ENCODE peak calls at places on chromosomes 1 and 21, in five cellular contexts. D is AG10803; F is astrocyte of the spinal cord; Y is CD8-positive, alpha-beta T cell; I is fibroblast of pulmonary artery. L is an unnamed sample.

GRCh38 chr1:84253891-84254290 is 47.6 kb upstream of the SAMD13 start:
- DNase-seq in D (peak), F (peak), Y (no peak), I (peak), L (peak)

GRCh38 chr1:180581635-180582039 is 22.9 kb downstream of the OVAAL start:
- DNase-seq in D (peak), F (no peak), Y (no peak), I (no peak), L (no peak)

GRCh38 chr1:109619405-109619654 is at the start of gene GNAT2:
- DNase-seq in D (no peak), F (no peak), Y (no peak), I (no peak), L (no peak)

GRCh38 chr1:36513676-36514473 is 31.2 kb upstream of the CSF3R start:
- DNase-seq in D (no peak), F (no peak), Y (no peak), I (no peak), L (no peak)

GRCh38 chr1:41528726-41529605 is 44.5 kb upstream of the EDN2 start:
- DNase-seq in D (no peak), F (no peak), Y (no peak), I (no peak), L (no peak)

GRCh38 chr1:31812158-31812829 is 3.5 kb downstream of the SPOCD1 start:
- DNase-seq in D (no peak), F (no peak), Y (no peak), I (no peak), L (no peak)

GRCh38 chr1:202765726-202766125 is 42.5 kb downstream of the KDM5B start:
- DNase-seq in D (peak), F (no peak), Y (no peak), I (no peak), L (no peak)

GRCh38 chr1:238944028-238944427 is 442.3 kb upstream of the CHRM3 start:
- DNase-seq in D (no peak), F (no peak), Y (no peak), I (no peak), L (no peak)

GRCh38 chr1:201731142-201731541 is 97.8 kb upstream of the IPO9 start:
- DNase-seq in D (no peak), F (no peak), Y (no peak), I (no peak), L (no peak)

GRCh38 chr1:25033828-25034451 is 103.9 kb upstream of the RUNX3 start:
- DNase-seq in D (no peak), F (no peak), Y (peak), I (no peak), L (no peak)

GRCh38 chr1:64335634-64336033 is 132.2 kb downstream of the UBE2U start:
- DNase-seq in D (no peak), F (no peak), Y (no peak), I (no peak), L (no peak)

GRCh38 chr1:89917353-89917752 is 77.6 kb upstream of the ZNF326 start:
- DNase-seq in D (no peak), F (no peak), Y (no peak), I (no peak), L (no peak)

GRCh38 chr1:87182611-87183010 is 146.1 kb upstream of the LMO4 start:
- DNase-seq in D (no peak), F (no peak), Y (no peak), I (no peak), L (no peak)

GRCh38 chr1:28123461-28123961 is 35.1 kb upstream of the EYA3 start:
- DNase-seq in D (peak), F (peak), Y (no peak), I (peak), L (peak)

GRCh38 chr1:67540733-67541125 is 110.5 kb upstream of the SERBP1 start:
- DNase-seq in D (peak), F (no peak), Y (no peak), I (no peak), L (no peak)

GRCh38 chr1:46457178-46457577 is 32.5 kb upstream of the DMBX1 start:
- DNase-seq in D (no peak), F (no peak), Y (no peak), I (no peak), L (no peak)

GRCh38 chr1:7000720-7001119 is 215.5 kb downstream of the CAMTA1 start:
- DNase-seq in D (no peak), F (no peak), Y (no peak), I (no peak), L (no peak)

GRCh38 chr1:6999826-7000225 is 214.6 kb downstream of the CAMTA1 start:
- DNase-seq in D (no peak), F (no peak), Y (no peak), I (no peak), L (no peak)

GRCh38 chr1:6996371-6996770 is 211.1 kb downstream of the CAMTA1 start:
- DNase-seq in D (no peak), F (no peak), Y (no peak), I (no peak), L (no peak)

GRCh38 chr1:6995789-6996188 is 210.5 kb downstream of the CAMTA1 start:
- DNase-seq in D (no peak), F (no peak), Y (no peak), I (no peak), L (no peak)

GRCh38 chr1:6998267-6998666 is 213.0 kb downstream of the CAMTA1 start:
- DNase-seq in D (no peak), F (no peak), Y (no peak), I (no peak), L (no peak)
- TF ChIP-seq CTCF in D (no peak), F (no peak), Y (no peak), I (no peak), L (no peak)

DNA sequence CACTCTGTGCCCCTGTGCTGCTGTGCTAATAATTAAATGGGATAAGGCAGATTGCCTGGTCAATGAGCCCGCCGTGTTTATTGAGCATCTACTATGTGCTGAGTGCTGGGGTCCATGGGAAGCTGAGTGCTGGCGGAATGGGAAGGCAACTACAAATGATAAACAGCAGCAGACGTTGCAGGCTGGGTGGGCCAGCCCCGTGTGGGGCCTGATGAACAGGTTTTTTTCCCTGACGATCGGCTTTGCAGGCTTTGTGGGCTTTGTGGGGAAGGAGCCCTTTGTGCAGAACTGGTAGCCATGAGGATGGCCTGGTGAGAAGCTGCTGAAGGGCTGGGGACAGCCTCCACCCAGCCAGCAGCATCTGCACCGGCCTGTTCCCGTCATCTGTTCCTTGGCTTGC is 3.5 kb downstream of the PDE9A start:
- DNase-seq in D (no peak), F (no peak), Y (no peak), I (no peak), L (no peak)
- H3K4me3 ChIP-seq in D (no peak), F (no peak), Y (no peak), I (no peak), L (no peak)

GRCh38 chr1:57336793-57337192 is 87.1 kb downstream of the DAB1 start:
- DNase-seq in D (no peak), F (no peak), Y (no peak), I (no peak), L (no peak)

GRCh38 chr1:57337623-57338022 is 86.2 kb downstream of the DAB1 start:
- DNase-seq in D (no peak), F (no peak), Y (no peak), I (no peak), L (no peak)

GRCh38 chr1:57340361-57341192 is 83.3 kb downstream of the DAB1 start:
- DNase-seq in D (no peak), F (no peak), Y (no peak), I (no peak), L (no peak)

GRCh38 chr1:57345916-57346315 is 77.9 kb downstream of the DAB1 start:
- DNase-seq in D (no peak), F (no peak), Y (no peak), I (no peak), L (no peak)

GRCh38 chr1:57341721-57342120 is 82.1 kb downstream of the DAB1 start:
- DNase-seq in D (no peak), F (no peak), Y (no peak), I (no peak), L (no peak)
- TF ChIP-seq CTCF in D (no peak), F (no peak), Y (no peak), I (no peak), L (no peak)

GRCh38 chr1:188402986-188403385 is 1574.2 kb downstream of the PLA2G4A start:
- DNase-seq in D (no peak), F (no peak), Y (no peak), I (no peak), L (no peak)
- H3K4me3 ChIP-seq in D (no peak), F (no peak), Y (no peak), I (no peak), L (no peak)